ENCODE peak calls at places on chromosomes 13 and 19, in ten cellular contexts. L, O, C, E, I, R, S, K, N and F are unnamed samples.
A peak's percentile ranks its signal among the peaks of the same experiment; 100 is the strongest.

GRCh38 chr19:6297202-6297601 is 17.4 kb upstream of the MLLT1 start:
- DNase-seq in L (no peak), O (no peak), C (no peak), E (no peak), I (no peak), R (no peak), S (peak; percentile 32), K (no peak), N (no peak), F (no peak)

GRCh38 chr13:46516624-46517318 is 36.2 kb upstream of the LRCH1 start:
- DNase-seq in L (peak; percentile 68), O (no peak), C (no peak), E (peak; percentile 43), I (no peak), R (no peak), S (no peak), K (no peak), N (no peak), F (no peak)

GRCh38 chr19:31334849-31335624 is 14.2 kb downstream of the TSHZ3 start:
- DNase-seq in L (peak; percentile 51), O (no peak), C (no peak), E (no peak), I (no peak), R (no peak), S (no peak), K (no peak), N (no peak), F (no peak)

GRCh38 chr13:99433543-99434075 is 67.7 kb upstream of the TM9SF2 start:
- DNase-seq in L (no peak), O (no peak), C (no peak), E (no peak), I (no peak), R (no peak), S (no peak), K (no peak), N (no peak), F (no peak)

GRCh38 chr13:113855931-113856715 is 7.8 kb downstream of the GAS6 start:
- DNase-seq in L (no peak), O (no peak), C (no peak), E (no peak), I (no peak), R (no peak), S (no peak), K (no peak), N (no peak), F (no peak)

GRCh38 chr13:44240611-44241010 is 133.0 kb upstream of the SERP2 start:
- DNase-seq in L (no peak), O (no peak), C (no peak), E (no peak), I (no peak), R (no peak), S (no peak), K (no peak), N (no peak), F (no peak)

GRCh38 chr19:47707135-47707925 is 5.9 kb upstream of the EHD2 start:
- DNase-seq in L (peak; percentile 82), O (no peak), C (peak; percentile 66), E (peak; percentile 78), I (peak; percentile 60), R (peak; percentile 68), S (peak; percentile 87), K (peak; percentile 56), N (peak; percentile 85), F (peak; percentile 72)

GRCh38 chr13:88627071-88627470 is 955.9 kb downstream of the SLITRK5 start:
- DNase-seq in L (no peak), O (no peak), C (no peak), E (no peak), I (no peak), R (no peak), S (no peak), K (no peak), N (no peak), F (no peak)

GRCh38 chr19:28481674-28482073 is 731.3 kb downstream of the UQCRFS1 start:
- DNase-seq in L (no peak), O (no peak), C (no peak), E (no peak), I (no peak), R (no peak), S (peak; percentile 37), K (no peak), N (no peak), F (no peak)

GRCh38 chr19:14556662-14557188 is 15.1 kb downstream of the NDUFB7 start:
- DNase-seq in L (peak; percentile 80), O (peak; percentile 87), C (peak; percentile 79), E (peak; percentile 83), I (peak; percentile 44), R (peak; percentile 84), S (peak; percentile 95), K (peak; percentile 44), N (peak; percentile 88), F (peak; percentile 80)

DNA sequence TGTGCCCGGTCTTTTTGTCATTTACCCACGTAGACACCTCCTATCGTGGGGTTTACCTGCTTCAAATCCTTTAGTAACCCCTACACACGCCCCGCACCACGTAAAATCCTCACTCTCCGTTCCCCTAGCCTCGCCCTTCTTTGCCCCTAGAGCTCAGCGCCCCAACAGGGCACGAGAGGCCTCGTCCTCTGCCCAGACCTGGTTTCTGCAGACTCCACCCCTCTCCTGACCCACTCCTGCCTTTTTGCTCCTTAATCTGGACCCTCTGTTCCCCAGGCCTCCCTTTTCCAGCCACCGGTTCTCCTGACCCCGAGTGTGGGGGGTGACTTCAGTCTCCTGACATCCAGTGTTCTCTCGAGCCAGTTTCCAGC is 427 bp downstream of the ZNF528 start:
- DNase-seq in L (peak; percentile 9), O (peak; percentile 28), C (no peak), E (no peak), I (no peak), R (peak; percentile 11), S (no peak), K (no peak), N (no peak), F (no peak)
- TF ChIP-seq CTCF in L (no peak), O (no peak), C (no peak), E (no peak), I (no peak), R (no peak), S (no peak), K (no peak), N (no peak), F (no peak)

GRCh38 chr19:57280165-57280912 is at the start of gene ZNF460:
- DNase-seq in L (peak; percentile 97), O (peak; percentile 92), C (peak; percentile 97), E (peak; percentile 97), I (peak; percentile 96), R (peak; percentile 97), S (peak; percentile 99), K (peak; percentile 82), N (peak; percentile 98), F (peak; percentile 95)

GRCh38 chr19:57276430-57276829 is 3.9 kb upstream of the ZNF460 start:
- DNase-seq in L (no peak), O (no peak), C (no peak), E (no peak), I (no peak), R (no peak), S (no peak), K (no peak), N (no peak), F (no peak)

GRCh38 chr19:57280913-57281425 is 684 bp downstream of the ZNF460 start:
- DNase-seq in L (peak; percentile 7), O (peak; percentile 34), C (no peak), E (peak; percentile 15), I (no peak), R (no peak), S (no peak), K (no peak), N (no peak), F (no peak)

GRCh38 chr19:57282011-57282636 is 1.8 kb downstream of the ZNF460 start:
- DNase-seq in L (no peak), O (no peak), C (no peak), E (no peak), I (no peak), R (no peak), S (no peak), K (no peak), N (no peak), F (no peak)

GRCh38 chr19:57279418-57280164 is 694 bp upstream of the ZNF460 start:
- DNase-seq in L (peak; percentile 93), O (peak; percentile 81), C (peak; percentile 89), E (peak; percentile 97), I (peak; percentile 90), R (peak; percentile 86), S (peak; percentile 96), K (peak; percentile 82), N (peak; percentile 93), F (peak; percentile 90)
- TF ChIP-seq CTCF in L (peak; percentile 26), O (peak; percentile 26), C (peak; percentile 41), E (peak; percentile 32), I (peak; percentile 19), R (no peak), S (no peak), K (no peak), N (peak; percentile 19), F (no peak)

GRCh38 chr13:80716610-80717081 is 375.7 kb upstream of the SPRY2 start:
- DNase-seq in L (peak; percentile 7), O (no peak), C (no peak), E (no peak), I (no peak), R (peak; percentile 23), S (peak; percentile 29), K (peak; percentile 33), N (peak; percentile 52), F (no peak)

GRCh38 chr13:80717834-80718233 is 376.9 kb upstream of the SPRY2 start:
- DNase-seq in L (no peak), O (no peak), C (no peak), E (no peak), I (no peak), R (no peak), S (no peak), K (no peak), N (no peak), F (no peak)

GRCh38 chr13:80721689-80722088 is 380.8 kb upstream of the SPRY2 start:
- DNase-seq in L (no peak), O (no peak), C (no peak), E (no peak), I (no peak), R (no peak), S (no peak), K (no peak), N (no peak), F (no peak)

GRCh38 chr13:80718970-80719369 is 378.0 kb upstream of the SPRY2 start:
- DNase-seq in L (no peak), O (no peak), C (no peak), E (no peak), I (no peak), R (no peak), S (no peak), K (no peak), N (no peak), F (no peak)
- TF ChIP-seq CTCF in L (no peak), O (no peak), C (no peak), E (no peak), I (no peak), R (no peak), S (no peak), K (no peak), N (no peak), F (no peak)

DNA sequence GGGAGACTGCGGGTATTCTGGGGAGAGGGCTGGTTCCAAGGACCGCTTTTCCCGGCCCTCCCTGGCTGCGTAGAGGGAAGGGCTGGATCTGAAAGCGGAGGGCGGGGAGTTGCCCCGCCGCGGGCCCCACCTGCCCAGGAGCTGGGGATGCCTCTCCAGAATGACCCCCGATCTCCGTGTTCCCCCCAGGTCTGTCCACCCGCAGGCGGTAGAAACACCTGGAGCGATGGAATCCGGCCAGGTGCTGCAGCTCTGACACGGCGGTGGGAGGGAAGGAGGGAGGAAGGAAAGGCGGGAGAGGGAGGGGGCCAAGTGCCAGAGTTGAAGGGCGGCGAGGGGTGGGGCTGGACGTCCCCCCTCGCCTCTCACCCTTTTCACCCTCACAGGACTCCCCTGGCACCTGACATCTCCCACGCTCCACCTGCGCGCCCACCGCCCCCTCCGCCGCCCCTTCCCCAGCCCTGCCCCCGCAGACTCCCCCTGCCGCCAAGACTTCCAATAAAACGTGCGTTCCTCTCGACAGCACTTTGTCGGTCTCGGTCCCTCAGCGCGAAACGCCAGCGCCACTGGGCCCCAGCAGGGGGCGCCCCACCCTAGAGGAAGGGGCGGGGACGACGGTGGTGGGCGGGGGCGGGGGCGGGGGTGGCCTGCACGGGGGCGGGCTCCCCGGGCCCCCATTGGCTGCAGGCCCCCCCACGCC is 374 bp upstream of the FXYD7 start:
- DNase-seq in L (no peak), O (peak; percentile 89), C (peak; percentile 40), E (no peak), I (peak; percentile 36), R (peak; percentile 63), S (peak; percentile 90), K (no peak), N (peak; percentile 80), F (no peak)
- TF ChIP-seq CTCF in L (peak; percentile 23), O (peak; percentile 79), C (peak; percentile 63), E (peak; percentile 35), I (peak; percentile 43), R (peak; percentile 41), S (peak; percentile 52), K (no peak), N (peak; percentile 61), F (peak; percentile 85)